ENCODE peak calls at places on chromosomes 16 and 17, in nine cellular contexts. Z is psoas muscle; K is effector CD4-positive, alpha-beta T cell; J is stimulated activated CD8-positive, alpha-beta memory T cell treated with anti-CD3 and anti-CD28 coated beads, Interleukin-4, amount 100 ng/mL, for 1 hour; F is GM04503; N is HT1080; V is activated T-cell treated with anti-CD3 and anti-CD28 coated beads for 1 hour; W is NCI-H2107; E is GM10248. R is an unnamed sample.

GRCh38 chr17:77420804-77421634 is 280.2 kb downstream of the SEC14L1 start:
- DNase-seq in Z (no peak), K (peak; percentile 65), J (no peak), F (no peak), N (peak; percentile 90), V (peak; percentile 43), W (peak; percentile 95), E (no peak), R (no peak)

GRCh38 chr16:774086-775001 is 13.8 kb downstream of the MSLN start:
- DNase-seq in Z (no peak), K (no peak), J (no peak), F (no peak), N (no peak), V (no peak), W (no peak), E (no peak), R (no peak)

GRCh38 chr17:64615025-64615677 is 47.0 kb downstream of the SMURF2 start:
- DNase-seq in Z (no peak), K (no peak), J (no peak), F (peak; percentile 50), N (no peak), V (no peak), W (no peak), E (no peak), R (no peak)

GRCh38 chr16:49690778-49691177 is 165.1 kb downstream of the ZNF423 start:
- DNase-seq in Z (no peak), K (no peak), J (no peak), F (no peak), N (no peak), V (no peak), W (no peak), E (no peak), R (no peak)

GRCh38 chr16:86382774-86383407 is 127.4 kb upstream of the FOXF1 start:
- DNase-seq in Z (no peak), K (no peak), J (no peak), F (no peak), N (no peak), V (no peak), W (no peak), E (no peak), R (no peak)

GRCh38 chr17:71118039-71118438 is 948.7 kb downstream of the KCNJ2 start:
- DNase-seq in Z (no peak), K (no peak), J (no peak), F (no peak), N (peak; percentile 51), V (no peak), W (peak; percentile 37), E (no peak), R (no peak)

GRCh38 chr17:1487939-1488825 is 4.3 kb downstream of the MYO1C start:
- DNase-seq in Z (peak; percentile 91), K (peak; percentile 69), J (no peak), F (no peak), N (peak; percentile 55), V (peak; percentile 69), W (no peak), E (peak; percentile 85), R (no peak)

GRCh38 chr16:56601325-56601724 is 7.1 kb upstream of the MT2A start:
- DNase-seq in Z (peak; percentile 19), K (no peak), J (no peak), F (no peak), N (no peak), V (no peak), W (no peak), E (no peak), R (no peak)

GRCh38 chr16:80792031-80792430 is 12.4 kb downstream of the CDYL2 start:
- DNase-seq in Z (no peak), K (no peak), J (no peak), F (no peak), N (no peak), V (no peak), W (no peak), E (no peak), R (no peak)